ENCODE peak calls at places on chromosomes 12 and 14, in seven cellular contexts. R is HEK293T; Z is hypothalamus; Q is activated T-helper 1 cell treated with anti-CD3 and anti-CD28 coated beads, Interleukin-2, amount 50 U/mL, for 16 hours; H is GM10248; E is dermis microvascular lymphatic vessel endothelial cell; N is AG08396. S is an unnamed sample.

GRCh38 chr12:131120831-131121271 is 167.1 kb downstream of the ADGRD1 start:
- DNase-seq in R (no peak), Z (no peak), Q (no peak), H (no peak), E (no peak), N (no peak), S (no peak)

GRCh38 chr14:89537911-89538310 is 120.9 kb upstream of the FOXN3 start:
- DNase-seq in R (no peak), Z (no peak), Q (no peak), H (no peak), E (no peak), N (no peak), S (no peak)

GRCh38 chr12:123105427-123105826 is 45.5 kb downstream of the PITPNM2 start:
- DNase-seq in R (no peak), Z (no peak), Q (no peak), H (no peak), E (peak; percentile 80), N (no peak), S (no peak)

GRCh38 chr12:92928431-92928961 is 599 bp downstream of the EEA1 start:
- DNase-seq in R (peak; percentile 39), Z (peak; percentile 33), Q (peak; percentile 48), H (no peak), E (peak; percentile 38), N (peak; percentile 45), S (peak; percentile 53)

GRCh38 chr12:56029666-56030293 is 8.9 kb downstream of the IKZF4 start:
- DNase-seq in R (peak; percentile 63), Z (no peak), Q (no peak), H (peak; percentile 64), E (peak; percentile 71), N (peak; percentile 67), S (no peak)

GRCh38 chr14:54338696-54339317 is 58.0 kb upstream of the CDKN3 start:
- DNase-seq in R (peak; percentile 40), Z (no peak), Q (no peak), H (no peak), E (peak; percentile 66), N (no peak), S (no peak)

GRCh38 chr14:56004807-56005579 is 113.2 kb upstream of the PELI2 start:
- DNase-seq in R (no peak), Z (no peak), Q (no peak), H (peak; percentile 35), E (no peak), N (peak; percentile 63), S (no peak)

GRCh38 chr12:108135627-108136026 is 6.5 kb downstream of the WSCD2 start:
- DNase-seq in R (no peak), Z (no peak), Q (no peak), H (no peak), E (no peak), N (no peak), S (no peak)

GRCh38 chr12:119115296-119115905 is 63.3 kb upstream of the HSPB8 start:
- DNase-seq in R (peak; percentile 62), Z (no peak), Q (no peak), H (peak; percentile 59), E (peak; percentile 41), N (peak; percentile 75), S (no peak)

GRCh38 chr12:10242539-10242938 is 29.9 kb downstream of the GABARAPL1 start:
- DNase-seq in R (no peak), Z (no peak), Q (no peak), H (no peak), E (no peak), N (no peak), S (no peak)

GRCh38 chr14:77186911-77187648 is 5.5 kb downstream of the TMEM63C start:
- DNase-seq in R (no peak), Z (no peak), Q (no peak), H (no peak), E (no peak), N (no peak), S (no peak)

GRCh38 chr12:105164068-105164467 is 56.5 kb downstream of the WASHC4 start:
- DNase-seq in R (no peak), Z (no peak), Q (no peak), H (no peak), E (no peak), N (no peak), S (no peak)

GRCh38 chr14:90382491-90383125 is 14.2 kb upstream of the CALM1 start:
- DNase-seq in R (peak; percentile 63), Z (peak; percentile 70), Q (peak; percentile 54), H (no peak), E (peak; percentile 89), N (peak; percentile 66), S (peak; percentile 72)

GRCh38 chr12:122659579-122659978 is 43.6 kb downstream of the HCAR2 start:
- DNase-seq in R (no peak), Z (no peak), Q (no peak), H (no peak), E (no peak), N (no peak), S (no peak)

GRCh38 chr14:73888460-73888725 is 1.7 kb downstream of the ZNF410 start:
- DNase-seq in R (no peak), Z (no peak), Q (no peak), H (no peak), E (no peak), N (no peak), S (no peak)

GRCh38 chr14:102525213-102526143 is 15.9 kb upstream of the ANKRD9 start:
- DNase-seq in R (no peak), Z (no peak), Q (no peak), H (no peak), E (peak; percentile 52), N (no peak), S (no peak)

GRCh38 chr14:68808696-68809095 is 15.8 kb upstream of the ZFP36L1 start:
- DNase-seq in R (peak; percentile 3), Z (no peak), Q (no peak), H (peak; percentile 8), E (no peak), N (no peak), S (no peak)

GRCh38 chr12:93751864-93752610 is 74.9 kb downstream of the CRADD start:
- DNase-seq in R (no peak), Z (no peak), Q (no peak), H (no peak), E (no peak), N (peak; percentile 75), S (no peak)

GRCh38 chr14:69636051-69636639 is 24.7 kb downstream of the SUSD6 start:
- DNase-seq in R (no peak), Z (no peak), Q (no peak), H (peak; percentile 35), E (no peak), N (no peak), S (no peak)

GRCh38 chr12:21353487-21353886 is 18.8 kb upstream of the SLCO1A2 start:
- DNase-seq in R (no peak), Z (no peak), Q (no peak), H (no peak), E (no peak), N (no peak), S (no peak)

GRCh38 chr12:113127791-113128199 is 7.8 kb downstream of the RASAL1 start:
- DNase-seq in R (no peak), Z (no peak), Q (no peak), H (no peak), E (no peak), N (no peak), S (no peak)

GRCh38 chr12:109773384-109774011 is 59.7 kb downstream of the TRPV4 start:
- DNase-seq in R (no peak), Z (no peak), Q (no peak), H (no peak), E (no peak), N (no peak), S (peak; percentile 25)

GRCh38 chr12:51600721-51601120 is 9.7 kb downstream of the SCN8A start:
- DNase-seq in R (no peak), Z (no peak), Q (no peak), H (no peak), E (no peak), N (no peak), S (no peak)

S was measured in occipital lobe.